ENCODE peak calls at places on chromosomes 2 and 18, in five cellular contexts. X, P, D, N and G are unnamed samples.
A peak's percentile ranks its signal among the peaks of the same experiment; 100 is the strongest.

GRCh38 chr2:106339608-106340007 is 128.6 kb downstream of the RGPD3 start:
- DNase-seq in X (no peak), P (no peak), D (no peak), N (no peak), G (no peak)

GRCh38 chr18:76391746-76392145 is 103.3 kb downstream of the ZNF516 start:
- DNase-seq in X (no peak), P (no peak), D (no peak), N (no peak), G (no peak)

GRCh38 chr18:47077111-47077510 is 41.7 kb upstream of the ELOA2 start:
- DNase-seq in X (no peak), P (no peak), D (no peak), N (no peak), G (no peak)

GRCh38 chr2:28415010-28415409 is 22.4 kb downstream of the FOSL2 start:
- DNase-seq in X (no peak), P (no peak), D (no peak), N (no peak), G (no peak)

GRCh38 chr2:224520064-224520463 is 65.1 kb downstream of the CUL3 start:
- DNase-seq in X (peak; percentile 33), P (peak; percentile 68), D (no peak), N (peak; percentile 76), G (no peak)

GRCh38 chr18:47748093-47748796 is 182.2 kb downstream of the SMAD2 start:
- DNase-seq in X (no peak), P (no peak), D (no peak), N (no peak), G (no peak)

GRCh38 chr2:85998071-85998991 is 107.4 kb downstream of the POLR1A start:
- DNase-seq in X (no peak), P (peak; percentile 21), D (no peak), N (peak; percentile 85), G (no peak)

GRCh38 chr2:72897785-72898184 is 10.6 kb downstream of the SPR start:
- DNase-seq in X (no peak), P (no peak), D (no peak), N (no peak), G (no peak)

GRCh38 chr2:194166818-194167217 is 1490.2 kb upstream of the SLC39A10 start:
- DNase-seq in X (peak; percentile 26), P (peak; percentile 33), D (peak; percentile 40), N (peak; percentile 62), G (no peak)

GRCh38 chr2:169354244-169354643 is 8.1 kb downstream of the LRP2 start:
- DNase-seq in X (no peak), P (no peak), D (no peak), N (no peak), G (no peak)

GRCh38 chr18:8471373-8471772 is 137.9 kb upstream of the RAB12 start:
- DNase-seq in X (no peak), P (no peak), D (no peak), N (no peak), G (no peak)

GRCh38 chr18:41486581-41486980 is 468.5 kb upstream of the PIK3C3 start:
- DNase-seq in X (no peak), P (no peak), D (no peak), N (no peak), G (no peak)

GRCh38 chr2:205435970-205436369 is 246.3 kb upstream of the NRP2 start:
- DNase-seq in X (no peak), P (no peak), D (no peak), N (peak; percentile 14), G (no peak)

GRCh38 chr2:88055049-88055435 is 541 bp downstream of the KRCC1 start:
- DNase-seq in X (no peak), P (no peak), D (no peak), N (peak; percentile 62), G (no peak)

GRCh38 chr2:133241231-133241575 is 327.1 kb downstream of the NCKAP5 start:
- DNase-seq in X (no peak), P (no peak), D (no peak), N (peak; percentile 67), G (no peak)

GRCh38 chr2:64698668-64699444 is 45.1 kb upstream of the SERTAD2 start:
- DNase-seq in X (no peak), P (no peak), D (peak; percentile 24), N (peak; percentile 94), G (no peak)

GRCh38 chr2:234970467-234970866 is 18.6 kb downstream of the SH3BP4 start:
- DNase-seq in X (no peak), P (no peak), D (no peak), N (peak; percentile 63), G (peak; percentile 88)

GRCh38 chr18:58239879-58240278 is 195.9 kb downstream of the NEDD4L start:
- DNase-seq in X (no peak), P (no peak), D (no peak), N (no peak), G (peak; percentile 50)

GRCh38 chr2:172586255-172586891 is 30.5 kb downstream of the PDK1 start:
- DNase-seq in X (no peak), P (no peak), D (no peak), N (no peak), G (no peak)

GRCh38 chr2:69494126-69494525 is 56.9 kb upstream of the NFU1 start:
- DNase-seq in X (no peak), P (no peak), D (no peak), N (no peak), G (no peak)

GRCh38 chr2:127945281-127945680 is 59.5 kb upstream of the AMMECR1L start:
- DNase-seq in X (no peak), P (no peak), D (no peak), N (no peak), G (no peak)
- H3K36me3 ChIP-seq in X (peaks cover 94% of the 10 kb centered on the region), P (peaks cover 20% of the 10 kb centered on the region), D (peaks cover 28% of the 10 kb centered on the region), N (peaks cover 28% of the 10 kb centered on the region), G (peaks cover 28% of the 10 kb centered on the region)

DNA sequence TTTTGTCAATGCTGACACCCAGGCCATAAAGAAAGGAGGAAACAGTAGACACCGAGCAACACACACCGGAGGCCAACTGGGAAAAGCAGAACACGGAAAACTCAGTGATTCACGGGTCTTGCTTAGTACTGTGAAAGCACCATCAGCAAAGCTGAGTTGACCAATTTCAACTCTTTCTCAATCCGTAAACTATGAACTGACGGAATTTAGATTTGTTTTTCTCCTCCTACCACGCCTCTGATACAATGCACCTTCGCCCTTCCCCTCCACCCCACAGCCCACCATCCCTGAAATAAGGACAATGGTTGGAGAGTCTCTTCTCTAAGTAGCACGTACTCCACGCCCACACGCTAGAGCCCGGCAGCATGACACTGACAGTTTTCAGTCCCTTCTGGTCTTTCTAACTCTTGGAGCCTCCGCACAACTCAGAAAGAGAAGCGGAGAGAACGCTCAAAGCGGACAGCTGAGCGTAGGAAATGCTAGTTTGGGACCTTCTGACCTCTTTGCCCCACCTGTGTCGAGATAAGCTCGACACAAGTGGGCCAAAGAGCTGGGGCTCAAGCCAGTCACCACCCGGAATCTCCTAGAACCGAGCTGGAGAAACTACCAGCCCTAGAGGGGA is 675 bp downstream of the LNPK start:
- DNase-seq in X (peak; percentile 56), P (peak; percentile 58), D (no peak), N (peak; percentile 83), G (peak; percentile 50)
- H2AFZ ChIP-seq in X (peak overlapping the region; percentile 96), P (peak overlapping the region; percentile 100), D (peak overlapping the region; percentile 89), N (peak overlapping the region; percentile 100), G (peak overlapping the region; percentile 98)

GRCh38 chr18:59952283-59953007 is 52.6 kb downstream of the PMAIP1 start:
- DNase-seq in X (no peak), P (no peak), D (no peak), N (no peak), G (no peak)
- H3K9me2 ChIP-seq in X (no peaks in the 10 kb centered on the region), P (no peaks in the 10 kb centered on the region), D (no peaks in the 10 kb centered on the region), N (no peaks in the 10 kb centered on the region), G (no peaks in the 10 kb centered on the region)

DNA sequence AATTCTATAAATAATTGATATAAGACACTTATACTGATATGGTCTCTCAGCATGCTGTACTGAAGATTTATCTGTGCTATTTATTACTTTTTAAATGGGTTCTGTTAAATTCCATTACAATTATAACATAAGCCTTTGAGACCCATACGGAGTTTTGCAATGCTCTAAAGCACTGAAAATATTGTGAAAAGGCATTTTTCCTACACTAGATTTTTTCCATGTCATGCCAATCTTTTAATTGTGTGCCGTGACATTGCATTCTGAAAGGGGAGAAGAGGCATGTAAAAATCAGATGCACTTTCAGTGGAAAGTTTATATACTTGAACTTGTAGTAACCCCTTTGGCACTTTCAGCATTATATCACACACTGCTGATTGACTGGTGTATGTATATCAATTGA is 46.5 kb downstream of the EFEMP1 start:
- DNase-seq in X (no peak), P (no peak), D (no peak), N (peak; percentile 76), G (no peak)
- H3K36me3 ChIP-seq in X (no peaks in the 10 kb centered on the region), P (no peaks in the 10 kb centered on the region), D (no peaks in the 10 kb centered on the region), N (peaks cover 77% of the 10 kb centered on the region), G (no peaks in the 10 kb centered on the region)

GRCh38 chr18:34867520-34867919 is 157.4 kb downstream of the DTNA start:
- DNase-seq in X (peak; percentile 10), P (no peak), D (peak; percentile 18), N (peak; percentile 1), G (no peak)

GRCh38 chr18:34875150-34875549 is 165.1 kb downstream of the DTNA start:
- DNase-seq in X (no peak), P (no peak), D (no peak), N (no peak), G (no peak)

GRCh38 chr18:34873966-34874365 is 163.9 kb downstream of the DTNA start:
- DNase-seq in X (no peak), P (no peak), D (no peak), N (no peak), G (no peak)

GRCh38 chr18:34870916-34871315 is 160.8 kb downstream of the DTNA start:
- DNase-seq in X (no peak), P (no peak), D (no peak), N (no peak), G (no peak)

DNA sequence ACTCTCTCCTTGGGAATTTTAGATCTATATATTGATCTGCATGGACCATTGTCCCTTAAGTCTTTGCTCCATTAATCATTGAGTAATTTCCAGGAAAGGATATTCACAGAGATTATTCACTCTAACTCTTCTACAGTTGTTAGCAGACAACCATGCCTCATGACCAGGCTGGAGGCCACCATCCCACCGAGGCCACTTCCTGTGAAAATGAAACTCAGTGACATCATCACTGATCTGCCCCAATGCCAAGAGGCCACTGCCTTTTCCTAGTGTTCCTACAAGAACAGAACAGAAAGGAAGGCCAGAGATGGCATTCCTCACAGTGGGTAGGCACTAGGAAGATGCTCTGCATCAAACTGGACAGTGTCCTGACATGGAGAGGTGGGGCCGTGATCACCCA is 161.3 kb downstream of the DTNA start:
- DNase-seq in X (no peak), P (no peak), D (no peak), N (peak; percentile 7), G (no peak)
- H2AFZ ChIP-seq in X (no peak overlapping the region), P (no peak overlapping the region), D (no peak overlapping the region), N (no peak overlapping the region), G (no peak overlapping the region)

GRCh38 chr2:7987992-7988391 is 693.9 kb upstream of the ID2 start:
- DNase-seq in X (no peak), P (no peak), D (no peak), N (no peak), G (no peak)
- H3K9me2 ChIP-seq in X (no peaks in the 10 kb centered on the region), P (no peaks in the 10 kb centered on the region), D (no peaks in the 10 kb centered on the region), N (no peaks in the 10 kb centered on the region), G (no peaks in the 10 kb centered on the region)

GRCh38 chr2:200446612-200447011 is 63.3 kb downstream of the KCTD18 start:
- DNase-seq in X (no peak), P (no peak), D (no peak), N (no peak), G (no peak)

GRCh38 chr2:200445284-200445683 is 64.6 kb downstream of the KCTD18 start:
- DNase-seq in X (no peak), P (no peak), D (no peak), N (no peak), G (no peak)

GRCh38 chr2:200448460-200448859 is 61.4 kb downstream of the KCTD18 start:
- DNase-seq in X (no peak), P (no peak), D (no peak), N (no peak), G (no peak)

GRCh38 chr2:200449149-200449548 is 60.7 kb downstream of the KCTD18 start:
- DNase-seq in X (no peak), P (peak; percentile 90), D (no peak), N (no peak), G (no peak)

GRCh38 chr2:200447139-200447855 is 62.6 kb downstream of the KCTD18 start:
- DNase-seq in X (no peak), P (no peak), D (no peak), N (peak; percentile 41), G (no peak)
- H3K36me3 ChIP-seq in X (no peaks in the 10 kb centered on the region), P (no peaks in the 10 kb centered on the region), D (no peaks in the 10 kb centered on the region), N (peaks cover 3% of the 10 kb centered on the region), G (peaks cover 15% of the 10 kb centered on the region)